ENCODE peak calls at places on chromosomes 13 and 19, in eight cellular contexts. L is stimulated activated CD8-positive, alpha-beta memory T cell treated with anti-CD3 and anti-CD28 coated beads, Interleukin-12 subunit alpha, Interleukin-12 subunit beta, amount 100 ng/mL, for 4 hours; W is MM.1S; B is T1000; O is skeletal muscle cell; V is LHCN-M2; A is activated naive CD8-positive, alpha-beta T cell treated with anti-CD3 and anti-CD28 coated beads for 36 hours; X is cardiac muscle cell. Q is an unnamed sample.

GRCh38 chr19:56838930-56839664 is 1.4 kb downstream of the PEG3 start:
- DNase-seq in L (no peak), W (no peak), B (peak; percentile 93), O (peak; percentile 78), V (no peak), A (peak; percentile 37), X (peak; percentile 97), Q (no peak)

GRCh38 chr13:71611292-71611691 is 255.7 kb downstream of the DACH1 start:
- DNase-seq in L (no peak), W (no peak), B (no peak), O (no peak), V (no peak), A (no peak), X (no peak), Q (no peak)

GRCh38 chr19:42277821-42278809 is 9.1 kb downstream of the CIC start:
- DNase-seq in L (no peak), W (no peak), B (peak; percentile 14), O (no peak), V (peak; percentile 80), A (no peak), X (peak; percentile 66), Q (no peak)

GRCh38 chr19:1168877-1169791 is 4.9 kb downstream of the SBNO2 start:
- DNase-seq in L (no peak), W (no peak), B (peak; percentile 92), O (no peak), V (peak; percentile 61), A (no peak), X (peak; percentile 50), Q (no peak)

GRCh38 chr13:109565877-109566276 is 220.5 kb downstream of the IRS2 start:
- DNase-seq in L (no peak), W (no peak), B (no peak), O (no peak), V (no peak), A (no peak), X (no peak), Q (no peak)

GRCh38 chr19:22882797-22883196 is 50.7 kb downstream of the ZNF723 start:
- DNase-seq in L (no peak), W (peak; percentile 17), B (no peak), O (no peak), V (peak; percentile 3), A (no peak), X (peak; percentile 27), Q (no peak)

GRCh38 chr13:57018915-57019314 is 121.8 kb upstream of the PRR20A start:
- DNase-seq in L (no peak), W (no peak), B (no peak), O (no peak), V (no peak), A (no peak), X (no peak), Q (no peak)

GRCh38 chr19:55647732-55648656 is at the start of gene CCDC106:
- DNase-seq in L (peak; percentile 38), W (peak; percentile 30), B (peak; percentile 45), O (peak; percentile 43), V (peak; percentile 57), A (peak; percentile 55), X (peak; percentile 86), Q (no peak)

GRCh38 chr13:25840261-25840660 is 211.6 kb downstream of the SHISA2 start:
- DNase-seq in L (no peak), W (no peak), B (no peak), O (no peak), V (peak; percentile 45), A (no peak), X (no peak), Q (no peak)

GRCh38 chr19:9916719-9917118 is 19.6 kb downstream of the OLFM2 start:
- DNase-seq in L (no peak), W (no peak), B (no peak), O (no peak), V (no peak), A (no peak), X (no peak), Q (no peak)

GRCh38 chr13:33519561-33520479 is 234.3 kb upstream of the STARD13 start:
- DNase-seq in L (no peak), W (no peak), B (no peak), O (peak; percentile 90), V (peak; percentile 94), A (no peak), X (peak; percentile 84), Q (no peak)

GRCh38 chr13:36858285-36858684 is 39.3 kb downstream of the RFXAP start:
- DNase-seq in L (no peak), W (peak; percentile 18), B (no peak), O (no peak), V (peak; percentile 56), A (no peak), X (peak; percentile 69), Q (no peak)

GRCh38 chr13:91240341-91240740 is 107.1 kb upstream of the MIR17HG start:
- DNase-seq in L (no peak), W (no peak), B (no peak), O (no peak), V (no peak), A (no peak), X (no peak), Q (no peak)

GRCh38 chr13:106599875-106600797 is 32.2 kb upstream of the ARGLU1 start:
- DNase-seq in L (no peak), W (no peak), B (no peak), O (peak; percentile 71), V (peak; percentile 82), A (no peak), X (peak; percentile 91), Q (no peak)